ENCODE peak calls at places on chromosomes 7 and 10, in five cellular contexts. R is cardiac fibroblast, E is dorsolateral prefrontal cortex, P is stomach, V is fibroblast of lung. S is an unnamed sample.

GRCh38 chr10:21740989-21741388 is 207.0 kb downstream of the MLLT10 start:
- DNase-seq in R (no peak), E (no peak), P (no peak), V (no peak), S (no peak)

GRCh38 chr10:10196701-10197100 is 821.0 kb upstream of the CELF2 start:
- DNase-seq in R (no peak), E (no peak), P (no peak), V (no peak), S (no peak)

GRCh38 chr10:28719789-28720436 is 42.6 kb downstream of the BAMBI start:
- DNase-seq in R (peak), E (no peak), P (no peak), V (peak), S (no peak)

GRCh38 chr10:101587725-101588614 is at the start of the genes DPCD and POLL:
- DNase-seq in R (peak), E (peak), P (peak), V (peak), S (peak)

GRCh38 chr7:17941171-17941490 is 837 bp upstream of the SNX13 start:
- DNase-seq in R (peak), E (no peak), P (no peak), V (peak), S (no peak)

GRCh38 chr7:17626215-17626614 is 314.1 kb downstream of the SNX13 start:
- DNase-seq in R (no peak), E (no peak), P (no peak), V (no peak), S (no peak)

GRCh38 chr7:157445956-157446295 is 109.1 kb downstream of the DNAJB6 start:
- DNase-seq in R (no peak), E (no peak), P (no peak), V (no peak), S (no peak)

GRCh38 chr10:125868372-125868975 is 12.6 kb downstream of the DHX32 start:
- DNase-seq in R (peak), E (no peak), P (no peak), V (peak), S (peak)

GRCh38 chr10:78149193-78149592 is 115.5 kb downstream of the RPS24 start:
- DNase-seq in R (peak), E (no peak), P (no peak), V (peak), S (no peak)

GRCh38 chr7:92228100-92228499 is 17.6 kb downstream of the KRIT1 start:
- DNase-seq in R (peak), E (no peak), P (no peak), V (no peak), S (no peak)

GRCh38 chr7:42699415-42700178 is 212.3 kb downstream of the C7orf25 start:
- DNase-seq in R (no peak), E (no peak), P (no peak), V (no peak), S (no peak)

GRCh38 chr7:24882989-24883631 is 96.9 kb downstream of the OSBPL3 start:
- DNase-seq in R (peak), E (no peak), P (no peak), V (peak), S (no peak)

GRCh38 chr10:44006826-44007225 is 358.1 kb upstream of the ZNF32 start:
- DNase-seq in R (peak), E (no peak), P (no peak), V (peak), S (no peak)

GRCh38 chr10:58590152-58590551 is 77.5 kb downstream of the BICC1 start:
- DNase-seq in R (peak), E (no peak), P (no peak), V (peak), S (no peak)

GRCh38 chr7:117731455-117731854 is 141.8 kb downstream of the CTTNBP2 start:
- DNase-seq in R (no peak), E (no peak), P (no peak), V (no peak), S (peak)

GRCh38 chr10:6151087-6151977 is 51.4 kb upstream of the PFKFB3 start:
- DNase-seq in R (peak), E (peak), P (peak), V (peak), S (no peak)

GRCh38 chr7:77797734-77798393 is 370 bp downstream of the TMEM60 start:
- DNase-seq in R (no peak), E (peak), P (peak), V (no peak), S (no peak)

GRCh38 chr10:97358349-97358748 is 23.8 kb upstream of the FRAT2 start:
- DNase-seq in R (no peak), E (no peak), P (no peak), V (no peak), S (no peak)

GRCh38 chr10:13472359-13472758 is 56.5 kb downstream of the BEND7 start:
- DNase-seq in R (no peak), E (no peak), P (no peak), V (no peak), S (no peak)

GRCh38 chr7:15855726-15856125 is 169.2 kb upstream of the MEOX2 start:
- DNase-seq in R (no peak), E (no peak), P (no peak), V (no peak), S (no peak)

GRCh38 chr7:52323202-52323746 is 712.2 kb upstream of the POM121L12 start:
- DNase-seq in R (no peak), E (no peak), P (no peak), V (no peak), S (no peak)

GRCh38 chr7:31080112-31080511 is 28.0 kb downstream of the ADCYAP1R1 start:
- DNase-seq in R (no peak), E (no peak), P (no peak), V (no peak), S (no peak)

GRCh38 chr7:97454636-97455035 is 277.2 kb upstream of the TAC1 start:
- DNase-seq in R (no peak), E (no peak), P (no peak), V (no peak), S (no peak)

GRCh38 chr7:108178393-108178792 is 48.2 kb upstream of the LAMB4 start:
- DNase-seq in R (no peak), E (no peak), P (peak), V (no peak), S (no peak)

GRCh38 chr7:110421490-110422241 is 669.3 kb upstream of the LRRN3 start:
- DNase-seq in R (no peak), E (no peak), P (no peak), V (no peak), S (no peak)

GRCh38 chr10:48506147-48506917 is 98.5 kb downstream of the ARHGAP22 start:
- DNase-seq in R (peak), E (no peak), P (peak), V (peak), S (no peak)

GRCh38 chr7:33774762-33775523 is 130.4 kb upstream of the BMPER start:
- DNase-seq in R (peak), E (no peak), P (peak), V (peak), S (no peak)

GRCh38 chr10:3265081-3265480 is 92.5 kb upstream of the PITRM1 start:
- DNase-seq in R (peak), E (no peak), P (no peak), V (peak), S (no peak)

GRCh38 chr7:4282434-4283223 is 399.5 kb upstream of the FOXK1 start:
- DNase-seq in R (peak), E (no peak), P (no peak), V (peak), S (no peak)

GRCh38 chr10:98477861-98478260 is 31.1 kb upstream of the HPS1 start:
- DNase-seq in R (no peak), E (no peak), P (no peak), V (no peak), S (no peak)

GRCh38 chr10:103691267-103691666 is 164.1 kb downstream of the SH3PXD2A start:
- DNase-seq in R (no peak), E (no peak), P (no peak), V (no peak), S (no peak)

GRCh38 chr10:94097656-94098055 is 103.9 kb downstream of the PLCE1 start:
- DNase-seq in R (peak), E (no peak), P (no peak), V (no peak), S (no peak)

GRCh38 chr7:40885503-40885902 is 750.7 kb downstream of the SUGCT start:
- DNase-seq in R (peak), E (no peak), P (no peak), V (peak), S (no peak)

GRCh38 chr7:126805351-126805750 is 447.4 kb downstream of the GRM8 start:
- DNase-seq in R (no peak), E (no peak), P (no peak), V (no peak), S (no peak)

DNA sequence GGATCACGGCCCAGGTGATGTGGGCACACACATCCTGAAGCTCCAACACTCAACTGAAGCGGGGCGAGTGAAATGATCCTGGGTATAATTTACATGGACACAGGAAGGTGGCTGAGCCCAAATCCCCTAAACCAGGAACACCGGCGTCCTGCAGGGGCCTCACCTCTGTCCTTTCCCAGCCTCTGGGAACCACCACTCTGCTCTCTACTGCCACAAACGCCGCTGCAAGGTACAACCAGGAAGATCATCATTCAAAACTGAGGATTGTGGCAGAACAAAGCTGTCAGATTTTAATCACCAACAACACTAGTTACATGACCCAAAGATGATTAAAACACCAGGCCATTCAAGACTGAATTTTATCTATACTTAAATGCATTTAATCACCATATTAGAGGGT is 104.0 kb downstream of the DIP2C start:
- DNase-seq in R (no peak), E (no peak), P (no peak), V (no peak), S (no peak)
- TF ChIP-seq CTCF in R (no peak), E (no peak), P (no peak), V (no peak), S (no peak)

GRCh38 chr7:29565982-29566746 is 2.5 kb downstream of the PRR15 start:
- DNase-seq in R (peak), E (no peak), P (no peak), V (peak), S (no peak)
- H3K4me3 ChIP-seq in R (peak), E (peak), P (peak), V (peak), S (no peak)

DNA sequence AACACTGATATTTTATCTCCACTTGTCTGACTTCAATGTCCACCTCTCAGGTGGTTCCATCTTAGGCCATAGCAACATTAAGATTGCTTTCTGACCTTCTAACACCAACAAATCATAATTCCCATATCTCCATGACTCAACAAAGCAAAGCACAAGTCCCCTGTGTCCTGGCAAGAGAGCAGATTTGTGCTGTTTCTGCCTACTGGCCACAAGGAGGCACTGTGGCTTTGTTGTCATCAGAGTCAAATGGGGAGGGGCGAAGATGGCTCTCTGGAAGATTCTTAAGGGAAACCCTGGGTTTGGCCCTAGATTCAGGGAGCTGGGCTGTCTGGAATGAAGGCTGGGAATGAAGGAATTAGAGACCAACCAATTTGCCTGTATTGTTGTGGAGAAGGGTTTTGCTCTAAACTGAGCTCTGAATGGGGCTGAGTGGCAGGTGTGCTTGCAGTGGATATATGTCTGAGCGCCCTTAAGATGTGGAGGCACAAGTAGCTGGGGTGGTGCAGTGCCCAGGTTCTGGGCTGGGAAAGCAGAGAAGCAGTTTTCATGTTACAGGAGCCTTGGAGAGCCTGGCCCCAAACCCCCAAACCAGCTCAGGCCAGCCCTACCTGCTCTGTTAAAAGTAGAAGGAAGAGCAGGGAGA is 154.8 kb upstream of the PRSS58 start:
- DNase-seq in R (peak), E (no peak), P (no peak), V (peak), S (peak)
- TF ChIP-seq CTCF in R (peak), E (peak), P (peak), V (peak), S (peak)

GRCh38 chr10:102646610-102647432 is 2.5 kb downstream of the TRIM8 start:
- DNase-seq in R (peak), E (no peak), P (peak), V (no peak), S (no peak)

GRCh38 chr10:102649770-102650654 is 5.7 kb downstream of the TRIM8 start:
- DNase-seq in R (no peak), E (no peak), P (no peak), V (no peak), S (no peak)

GRCh38 chr10:102648889-102649752 is 4.8 kb downstream of the TRIM8 start:
- DNase-seq in R (no peak), E (peak), P (peak), V (no peak), S (no peak)

GRCh38 chr10:102647433-102648268 is 3.4 kb downstream of the TRIM8 start:
- DNase-seq in R (no peak), E (no peak), P (no peak), V (no peak), S (no peak)

GRCh38 chr10:102648269-102648888 is 4.1 kb downstream of the TRIM8 start:
- DNase-seq in R (no peak), E (no peak), P (no peak), V (no peak), S (no peak)
- H3K4me3 ChIP-seq in R (peak), E (peak), P (peak), V (peak), S (peak)

DNA sequence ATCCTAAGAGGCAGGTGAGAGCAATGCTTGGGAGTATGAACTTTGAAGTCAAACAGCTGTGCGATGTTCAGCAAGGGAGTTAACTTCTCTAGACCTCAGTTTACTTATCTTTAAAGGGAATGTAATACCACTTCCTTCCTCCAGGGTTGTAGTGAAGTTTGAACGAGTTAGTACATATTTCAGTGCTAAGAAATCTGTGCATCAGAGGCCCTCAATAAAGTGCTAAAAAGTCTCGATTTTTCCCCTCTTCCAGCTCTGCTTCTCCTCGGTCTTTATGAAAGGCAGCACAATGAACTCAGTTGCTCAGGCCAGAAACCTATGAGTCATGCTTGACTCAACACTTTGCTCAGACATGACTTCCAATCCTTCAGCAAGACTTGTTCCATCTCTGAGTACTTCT is 418.9 kb downstream of the MDFIC start:
- DNase-seq in R (peak), E (no peak), P (no peak), V (peak), S (no peak)
- TF ChIP-seq CTCF in R (peak), E (no peak), P (no peak), V (peak), S (peak)

DNA sequence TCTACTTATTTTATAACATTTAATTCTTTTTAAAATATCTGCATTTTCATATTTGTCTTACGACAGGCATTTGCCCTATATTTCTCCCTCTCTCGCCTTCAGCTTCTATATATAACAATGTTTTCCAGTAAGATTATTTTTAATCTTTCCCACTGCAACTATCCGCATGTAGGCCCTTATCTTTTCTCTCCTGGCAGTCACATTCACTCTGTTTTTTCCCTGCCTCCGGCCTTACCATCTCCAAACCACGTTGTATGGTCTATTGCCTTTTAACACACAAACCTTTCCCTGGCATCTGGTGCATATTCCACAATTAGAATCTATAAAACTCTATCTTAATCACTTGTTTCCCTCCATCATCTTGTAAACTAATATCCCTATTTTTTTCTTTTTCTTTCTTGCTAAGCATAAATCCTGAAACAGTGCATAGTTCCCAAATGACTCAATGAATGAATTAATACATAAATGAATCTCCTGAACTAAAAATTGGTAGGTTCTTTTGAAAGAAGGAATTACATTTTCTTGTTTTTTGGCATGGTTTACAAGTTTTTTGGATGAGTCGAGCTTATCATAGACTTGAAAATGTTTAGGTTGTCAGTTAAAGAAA is 173.2 kb downstream of the SEMA3A start:
- DNase-seq in R (peak), E (no peak), P (no peak), V (peak), S (no peak)
- H3K4me3 ChIP-seq in R (no peak), E (no peak), P (no peak), V (no peak), S (no peak)